ENCODE peak calls at places on chromosomes 13 and 19, in four cellular contexts. D is memory B cell, H is anterior cingulate cortex, V is thoracic aorta. S is an unnamed sample.

GRCh38 chr19:18051887-18052286 is 34.8 kb downstream of the IL12RB1 start:
- DNase-seq in D (no peak), H (no peak), V (no peak), S (no peak)

GRCh38 chr13:75685239-75685697 is 49.1 kb downstream of the LMO7 start:
- DNase-seq in D (no peak), H (no peak), V (no peak), S (no peak)

GRCh38 chr19:55340144-55340783 is 588 bp downstream of the KMT5C start:
- DNase-seq in D (peak; percentile 49), H (no peak), V (no peak), S (no peak)

GRCh38 chr13:42969558-42970172 is 22.4 kb downstream of the EPSTI1 start:
- DNase-seq in D (peak; percentile 84), H (no peak), V (peak; percentile 38), S (peak; percentile 74)

GRCh38 chr13:76512676-76513277 is 373.4 kb downstream of the KCTD12 start:
- DNase-seq in D (no peak), H (no peak), V (no peak), S (no peak)

GRCh38 chr13:24860775-24861174 is 96.8 kb downstream of the RNF17 start:
- DNase-seq in D (no peak), H (no peak), V (no peak), S (no peak)

GRCh38 chr13:72820156-72820897 is 38.4 kb downstream of the PIBF1 start:
- DNase-seq in D (no peak), H (no peak), V (no peak), S (no peak)

GRCh38 chr13:30377312-30377685 is 45.0 kb upstream of the UBE2L5 start:
- DNase-seq in D (no peak), H (no peak), V (no peak), S (no peak)

GRCh38 chr13:20989883-20990282 is 71.5 kb downstream of the LATS2 start:
- DNase-seq in D (no peak), H (no peak), V (no peak), S (peak; percentile 54)

S was measured in coronary artery.